ENCODE peak calls at places on chromosome 21, in seven cellular contexts. One of them, this sample, is unnamed.

GRCh38 chr21:16330340-16331319 is 600.8 kb downstream of the USP25 start:
- DNase-seq in breast epithelium: no peak
- DNase-seq in IMR-90: peak; percentile 75
- DNase-seq in A549: peak; percentile 76
- DNase-seq in NB4: peak; percentile 62
- DNase-seq in ovary: no peak
- DNase-seq in GM12891: no peak
- DNase-seq in this sample: peak; percentile 72

GRCh38 chr21:30268608-30269197 is 14.0 kb downstream of the KRTAP24-1 start:
- DNase-seq in breast epithelium: no peak
- DNase-seq in IMR-90: no peak
- DNase-seq in A549: no peak
- DNase-seq in NB4: peak; percentile 59
- DNase-seq in ovary: no peak
- DNase-seq in GM12891: no peak
- DNase-seq in this sample: peak; percentile 28

GRCh38 chr21:15192243-15192642 is 127.4 kb upstream of the NRIP1 start:
- DNase-seq in breast epithelium: no peak
- DNase-seq in IMR-90: no peak
- DNase-seq in A549: peak; percentile 71
- DNase-seq in NB4: no peak
- DNase-seq in ovary: no peak
- DNase-seq in GM12891: no peak
- DNase-seq in this sample: no peak

GRCh38 chr21:35020446-35020845 is 28.7 kb downstream of the RUNX1 start:
- DNase-seq in breast epithelium: no peak
- DNase-seq in IMR-90: no peak
- DNase-seq in A549: no peak
- DNase-seq in NB4: no peak
- DNase-seq in ovary: no peak
- DNase-seq in GM12891: no peak
- DNase-seq in this sample: no peak

GRCh38 chr21:44083631-44084291 is 23.4 kb upstream of the PWP2 start:
- DNase-seq in breast epithelium: no peak
- DNase-seq in IMR-90: no peak
- DNase-seq in A549: no peak
- DNase-seq in NB4: no peak
- DNase-seq in ovary: no peak
- DNase-seq in GM12891: no peak
- DNase-seq in this sample: no peak

GRCh38 chr21:41289431-41289830 is 27.2 kb upstream of the FAM3B start:
- DNase-seq in breast epithelium: no peak
- DNase-seq in IMR-90: peak; percentile 4
- DNase-seq in A549: no peak
- DNase-seq in NB4: no peak
- DNase-seq in ovary: no peak
- DNase-seq in GM12891: no peak
- DNase-seq in this sample: no peak

GRCh38 chr21:29524055-29524454 is 225.3 kb downstream of the BACH1 start:
- DNase-seq in breast epithelium: no peak
- DNase-seq in IMR-90: no peak
- DNase-seq in A549: no peak
- DNase-seq in NB4: no peak
- DNase-seq in ovary: no peak
- DNase-seq in GM12891: no peak
- DNase-seq in this sample: no peak

GRCh38 chr21:34671891-34672290 is 3.1 kb downstream of the CLIC6 start:
- DNase-seq in breast epithelium: no peak
- DNase-seq in IMR-90: no peak
- DNase-seq in A549: no peak
- DNase-seq in NB4: no peak
- DNase-seq in ovary: no peak
- DNase-seq in GM12891: no peak
- DNase-seq in this sample: no peak

GRCh38 chr21:33116669-33117267 is 46.8 kb downstream of the OLIG1 start:
- DNase-seq in breast epithelium: no peak
- DNase-seq in IMR-90: no peak
- DNase-seq in A549: no peak
- DNase-seq in NB4: no peak
- DNase-seq in ovary: no peak
- DNase-seq in GM12891: no peak
- DNase-seq in this sample: no peak

GRCh38 chr21:36079671-36080070 is 9.8 kb downstream of the CBR1 start:
- DNase-seq in breast epithelium: no peak
- DNase-seq in IMR-90: no peak
- DNase-seq in A549: no peak
- DNase-seq in NB4: no peak
- DNase-seq in ovary: no peak
- DNase-seq in GM12891: no peak
- DNase-seq in this sample: no peak

GRCh38 chr21:29656504-29657227 is 283.1 kb downstream of the GRIK1 start:
- DNase-seq in breast epithelium: no peak
- DNase-seq in IMR-90: peak; percentile 85
- DNase-seq in A549: peak; percentile 8
- DNase-seq in NB4: peak; percentile 91
- DNase-seq in ovary: no peak
- DNase-seq in GM12891: no peak
- DNase-seq in this sample: no peak

GRCh38 chr21:29490016-29490415 is 191.3 kb downstream of the BACH1 start:
- DNase-seq in breast epithelium: no peak
- DNase-seq in IMR-90: peak; percentile 62
- DNase-seq in A549: no peak
- DNase-seq in NB4: no peak
- DNase-seq in ovary: no peak
- DNase-seq in GM12891: no peak
- DNase-seq in this sample: no peak

GRCh38 chr21:29257701-29258100 is 41.0 kb upstream of the BACH1 start:
- DNase-seq in breast epithelium: no peak
- DNase-seq in IMR-90: no peak
- DNase-seq in A549: no peak
- DNase-seq in NB4: peak; percentile 23
- DNase-seq in ovary: no peak
- DNase-seq in GM12891: no peak
- DNase-seq in this sample: no peak

GRCh38 chr21:21968810-21969588 is 970.8 kb downstream of the NCAM2 start:
- DNase-seq in breast epithelium: no peak
- DNase-seq in IMR-90: no peak
- DNase-seq in A549: no peak
- DNase-seq in NB4: no peak
- DNase-seq in ovary: no peak
- DNase-seq in GM12891: no peak
- DNase-seq in this sample: no peak

GRCh38 chr21:16285646-16286223 is 556.0 kb downstream of the USP25 start:
- DNase-seq in breast epithelium: no peak
- DNase-seq in IMR-90: no peak
- DNase-seq in A549: no peak
- DNase-seq in NB4: no peak
- DNase-seq in ovary: no peak
- DNase-seq in GM12891: no peak
- DNase-seq in this sample: no peak

GRCh38 chr21:46622226-46622625 is 13.2 kb upstream of the PRMT2 start:
- DNase-seq in breast epithelium: no peak
- DNase-seq in IMR-90: no peak
- DNase-seq in A549: no peak
- DNase-seq in NB4: peak; percentile 95
- DNase-seq in ovary: peak; percentile 52
- DNase-seq in GM12891: no peak
- DNase-seq in this sample: no peak

GRCh38 chr21:20789696-20790095 is 208.5 kb upstream of the NCAM2 start:
- DNase-seq in breast epithelium: no peak
- DNase-seq in IMR-90: no peak
- DNase-seq in A549: no peak
- DNase-seq in NB4: no peak
- DNase-seq in ovary: no peak
- DNase-seq in GM12891: no peak
- DNase-seq in this sample: no peak

GRCh38 chr21:41316641-41317392 is at the start of gene FAM3B:
- DNase-seq in breast epithelium: no peak
- DNase-seq in IMR-90: no peak
- DNase-seq in A549: no peak
- DNase-seq in NB4: no peak
- DNase-seq in ovary: no peak
- DNase-seq in GM12891: no peak
- DNase-seq in this sample: no peak

GRCh38 chr21:42343101-42343500 is 7.7 kb downstream of the TFF2 start:
- DNase-seq in breast epithelium: no peak
- DNase-seq in IMR-90: no peak
- DNase-seq in A549: no peak
- DNase-seq in NB4: no peak
- DNase-seq in ovary: no peak
- DNase-seq in GM12891: no peak
- DNase-seq in this sample: no peak

DNA sequence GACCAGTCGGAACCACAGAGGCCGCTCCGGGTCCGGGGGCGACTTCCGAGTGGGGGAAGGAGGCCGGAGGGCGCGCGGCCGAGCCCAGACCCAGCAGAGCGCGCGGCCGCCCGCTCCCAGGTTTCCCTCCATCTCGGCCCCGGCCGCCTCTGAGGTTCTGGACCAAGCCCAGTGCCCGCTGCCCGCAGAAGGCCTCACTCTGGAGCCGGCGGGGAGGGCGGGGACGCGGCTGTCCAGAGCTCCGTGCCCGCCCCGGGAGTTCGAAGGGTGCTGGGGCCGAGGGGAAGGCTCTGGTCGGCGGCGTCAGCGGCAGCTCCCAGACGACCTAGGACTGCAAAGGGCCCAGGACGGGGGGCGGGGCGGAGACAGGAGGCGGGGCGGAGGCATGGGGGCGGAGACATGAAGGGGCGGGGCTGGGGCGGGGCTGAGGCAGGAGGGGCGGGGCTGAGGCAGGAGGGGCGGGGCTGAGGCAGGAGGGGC is 48.0 kb upstream of the SLC19A1 start:
- DNase-seq in breast epithelium: peak; percentile 49
- DNase-seq in IMR-90: peak; percentile 19
- DNase-seq in A549: peak; percentile 46
- DNase-seq in NB4: peak; percentile 62
- DNase-seq in ovary: peak; percentile 85
- DNase-seq in GM12891: peak; percentile 95
- DNase-seq in this sample: peak; percentile 69
- TF ChIP-seq POLR2A in breast epithelium: no peak
- TF ChIP-seq POLR2A in IMR-90: no peak
- TF ChIP-seq POLR2A in A549: no peak
- TF ChIP-seq POLR2A in NB4: no peak
- TF ChIP-seq POLR2A in ovary: no peak
- TF ChIP-seq POLR2A in GM12891: no peak
- TF ChIP-seq POLR2A in this sample: no peak

GRCh38 chr21:37587635-37588177 is 221.1 kb downstream of the DYRK1A start:
- DNase-seq in breast epithelium: no peak
- DNase-seq in IMR-90: no peak
- DNase-seq in A549: no peak
- DNase-seq in NB4: no peak
- DNase-seq in ovary: no peak
- DNase-seq in GM12891: no peak
- DNase-seq in this sample: no peak
- TF ChIP-seq POLR2A in breast epithelium: no peak
- TF ChIP-seq POLR2A in IMR-90: no peak
- TF ChIP-seq POLR2A in A549: no peak
- TF ChIP-seq POLR2A in NB4: no peak
- TF ChIP-seq POLR2A in ovary: no peak
- TF ChIP-seq POLR2A in GM12891: no peak
- TF ChIP-seq POLR2A in this sample: no peak

DNA sequence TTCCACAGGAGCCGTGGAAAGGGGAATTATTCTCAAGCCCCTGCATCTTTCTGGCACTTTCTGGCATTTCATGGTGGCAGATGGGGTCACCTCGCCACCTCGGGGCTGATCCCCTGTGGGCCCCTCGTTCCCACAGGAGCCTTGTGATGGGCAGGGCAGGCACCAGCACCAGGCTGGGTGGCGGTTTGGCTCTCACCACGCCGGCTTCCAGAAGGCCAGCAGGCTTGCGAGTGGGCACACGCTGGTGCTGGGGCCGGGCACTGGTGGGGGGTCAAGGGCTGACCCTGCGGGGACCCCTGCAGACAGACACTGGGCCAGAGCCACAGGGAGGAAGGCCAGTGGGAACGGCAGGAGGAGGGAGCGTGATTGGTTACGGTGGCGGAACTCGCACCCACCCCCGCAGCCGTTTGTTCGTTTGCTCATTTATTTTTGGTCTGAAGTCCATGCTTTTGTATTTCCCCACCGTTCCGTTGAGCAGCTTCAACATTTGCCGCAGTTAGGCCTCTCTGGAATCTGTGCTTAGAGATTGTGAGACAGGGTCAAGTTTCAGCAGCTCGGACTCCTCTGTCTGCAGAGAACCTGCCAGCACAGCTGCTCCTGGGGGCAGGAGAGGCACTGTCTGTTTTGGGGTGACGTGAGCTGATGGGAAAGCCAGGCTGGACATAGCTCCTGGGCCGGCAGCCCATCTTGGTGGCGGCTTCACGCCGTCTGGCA is 5.3 kb downstream of the COL18A1 start:
- DNase-seq in breast epithelium: no peak
- DNase-seq in IMR-90: no peak
- DNase-seq in A549: no peak
- DNase-seq in NB4: no peak
- DNase-seq in ovary: peak; percentile 60
- DNase-seq in GM12891: no peak
- DNase-seq in this sample: peak; percentile 55
- TF ChIP-seq POLR2A in breast epithelium: no peak
- TF ChIP-seq POLR2A in IMR-90: no peak
- TF ChIP-seq POLR2A in A549: no peak
- TF ChIP-seq POLR2A in NB4: no peak
- TF ChIP-seq POLR2A in ovary: no peak
- TF ChIP-seq POLR2A in GM12891: no peak
- TF ChIP-seq POLR2A in this sample: no peak

DNA sequence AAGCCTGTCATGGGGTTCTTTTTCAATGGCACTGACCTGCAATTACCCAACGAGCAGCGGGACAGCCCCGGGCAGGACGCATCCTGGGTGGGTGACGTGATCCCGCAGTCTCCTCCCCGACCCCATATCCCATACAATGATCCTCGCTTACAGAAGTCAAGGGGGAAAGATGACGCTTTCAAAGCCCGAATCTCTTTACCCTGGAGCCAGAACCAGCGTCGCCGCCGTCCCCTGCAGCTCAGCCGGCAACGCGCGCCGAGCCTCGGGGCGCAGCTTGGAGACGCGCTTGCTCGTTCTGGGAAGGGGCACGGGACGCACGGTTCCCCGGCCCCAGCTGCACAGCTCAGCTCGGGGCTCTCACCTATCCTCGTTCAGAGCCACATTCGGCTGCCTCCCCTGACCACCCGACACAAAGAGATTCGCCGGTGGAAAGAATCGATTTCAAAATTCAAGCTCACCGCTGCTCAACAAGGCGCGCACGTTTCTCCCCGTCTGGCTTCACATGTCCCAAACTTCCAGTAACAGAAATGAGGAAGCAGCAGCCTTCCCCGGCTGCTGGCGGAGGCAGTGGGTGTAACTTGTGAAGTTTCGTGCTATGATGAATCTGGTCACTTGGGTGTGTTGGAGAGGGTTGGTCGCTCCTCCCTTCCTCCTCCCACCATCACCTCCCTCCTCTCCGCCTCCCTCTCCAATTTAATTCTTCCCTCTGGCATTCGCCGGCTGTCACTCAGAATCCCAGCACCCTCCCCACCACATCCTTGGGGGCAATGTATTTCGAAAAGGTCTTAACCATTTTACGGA is at the start of gene TIAM1:
- DNase-seq in breast epithelium: no peak
- DNase-seq in IMR-90: peak; percentile 66
- DNase-seq in A549: peak; percentile 4
- DNase-seq in NB4: peak; percentile 34
- DNase-seq in ovary: no peak
- DNase-seq in GM12891: no peak
- DNase-seq in this sample: no peak
- TF ChIP-seq POLR2A in breast epithelium: no peak
- TF ChIP-seq POLR2A in IMR-90: no peak
- TF ChIP-seq POLR2A in A549: no peak
- TF ChIP-seq POLR2A in NB4: no peak
- TF ChIP-seq POLR2A in ovary: no peak
- TF ChIP-seq POLR2A in GM12891: no peak
- TF ChIP-seq POLR2A in this sample: no peak

GRCh38 chr21:31900121-31900895 is 27.5 kb downstream of the HUNK start:
- DNase-seq in breast epithelium: no peak
- DNase-seq in IMR-90: no peak
- DNase-seq in A549: peak; percentile 16
- DNase-seq in NB4: no peak
- DNase-seq in ovary: no peak
- DNase-seq in GM12891: no peak
- DNase-seq in this sample: no peak
- TF ChIP-seq POLR2A in breast epithelium: no peak
- TF ChIP-seq POLR2A in IMR-90: no peak
- TF ChIP-seq POLR2A in A549: no peak
- TF ChIP-seq POLR2A in NB4: no peak
- TF ChIP-seq POLR2A in ovary: no peak
- TF ChIP-seq POLR2A in GM12891: no peak
- TF ChIP-seq POLR2A in this sample: no peak

This sample was measured in erythroblast.